ENCODE peak calls at places on chromosomes 7 and 10, in five cellular contexts. One of them, this sample, is unnamed.

GRCh38 chr10:113111900-113112853 is 162.1 kb downstream of the TCF7L2 start:
- DNase-seq in hypothalamus: no peak
- DNase-seq in tibial artery: peak; percentile 78
- DNase-seq in activated CD4-positive, alpha-beta T cell treated with anti-CD3 and anti-CD28 coated beads, Interleukin-2, amount 50 U/mL, for 1 hour: no peak
- DNase-seq in activated T-cell treated with anti-CD3 and anti-CD28 coated beads for 1 hour: no peak
- DNase-seq in this sample: peak; percentile 61

GRCh38 chr10:59654007-59654406 is 55.6 kb downstream of the SLC16A9 start:
- DNase-seq in activated CD4-positive, alpha-beta T cell treated with anti-CD3 and anti-CD28 coated beads, Interleukin-2, amount 50 U/mL, for 1 hour: no peak
- DNase-seq in tibial artery: no peak
- DNase-seq in activated T-cell treated with anti-CD3 and anti-CD28 coated beads for 1 hour: no peak
- DNase-seq in hypothalamus: no peak
- DNase-seq in this sample: no peak

GRCh38 chr7:149196151-149196704 is 882 bp downstream of the ZNF282 start:
- DNase-seq in activated CD4-positive, alpha-beta T cell treated with anti-CD3 and anti-CD28 coated beads, Interleukin-2, amount 50 U/mL, for 1 hour: no peak
- DNase-seq in activated T-cell treated with anti-CD3 and anti-CD28 coated beads for 1 hour: no peak
- DNase-seq in tibial artery: no peak
- DNase-seq in hypothalamus: no peak
- DNase-seq in this sample: no peak

GRCh38 chr7:121003986-121004685 is 15.6 kb downstream of the CPED1 start:
- DNase-seq in activated T-cell treated with anti-CD3 and anti-CD28 coated beads for 1 hour: no peak
- DNase-seq in tibial artery: no peak
- DNase-seq in activated CD4-positive, alpha-beta T cell treated with anti-CD3 and anti-CD28 coated beads, Interleukin-2, amount 50 U/mL, for 1 hour: no peak
- DNase-seq in hypothalamus: no peak
- DNase-seq in this sample: no peak

GRCh38 chr7:11538751-11539299 is 293.2 kb downstream of the THSD7A start:
- DNase-seq in hypothalamus: no peak
- DNase-seq in tibial artery: no peak
- DNase-seq in activated CD4-positive, alpha-beta T cell treated with anti-CD3 and anti-CD28 coated beads, Interleukin-2, amount 50 U/mL, for 1 hour: no peak
- DNase-seq in activated T-cell treated with anti-CD3 and anti-CD28 coated beads for 1 hour: no peak
- DNase-seq in this sample: no peak

GRCh38 chr7:80724249-80724871 is 85.9 kb downstream of the CD36 start:
- DNase-seq in activated CD4-positive, alpha-beta T cell treated with anti-CD3 and anti-CD28 coated beads, Interleukin-2, amount 50 U/mL, for 1 hour: no peak
- DNase-seq in tibial artery: no peak
- DNase-seq in activated T-cell treated with anti-CD3 and anti-CD28 coated beads for 1 hour: no peak
- DNase-seq in hypothalamus: no peak
- DNase-seq in this sample: no peak

GRCh38 chr7:84100866-84101265 is 93.7 kb downstream of the SEMA3A start:
- DNase-seq in hypothalamus: no peak
- DNase-seq in activated T-cell treated with anti-CD3 and anti-CD28 coated beads for 1 hour: no peak
- DNase-seq in tibial artery: no peak
- DNase-seq in activated CD4-positive, alpha-beta T cell treated with anti-CD3 and anti-CD28 coated beads, Interleukin-2, amount 50 U/mL, for 1 hour: no peak
- DNase-seq in this sample: no peak

GRCh38 chr10:127293640-127294039 is 97.2 kb upstream of the INSYN2A start:
- DNase-seq in tibial artery: no peak
- DNase-seq in activated CD4-positive, alpha-beta T cell treated with anti-CD3 and anti-CD28 coated beads, Interleukin-2, amount 50 U/mL, for 1 hour: peak; percentile 16
- DNase-seq in hypothalamus: no peak
- DNase-seq in activated T-cell treated with anti-CD3 and anti-CD28 coated beads for 1 hour: peak; percentile 14
- DNase-seq in this sample: no peak

GRCh38 chr7:158356454-158356853 is 231.2 kb downstream of the PTPRN2 start:
- DNase-seq in tibial artery: no peak
- DNase-seq in hypothalamus: no peak
- DNase-seq in activated T-cell treated with anti-CD3 and anti-CD28 coated beads for 1 hour: no peak
- DNase-seq in activated CD4-positive, alpha-beta T cell treated with anti-CD3 and anti-CD28 coated beads, Interleukin-2, amount 50 U/mL, for 1 hour: no peak
- DNase-seq in this sample: peak; percentile 11

GRCh38 chr7:30681262-30682130 is 760 bp downstream of the CRHR2 start:
- DNase-seq in tibial artery: no peak
- DNase-seq in hypothalamus: no peak
- DNase-seq in activated T-cell treated with anti-CD3 and anti-CD28 coated beads for 1 hour: no peak
- DNase-seq in activated CD4-positive, alpha-beta T cell treated with anti-CD3 and anti-CD28 coated beads, Interleukin-2, amount 50 U/mL, for 1 hour: no peak
- DNase-seq in this sample: no peak

GRCh38 chr10:31100176-31100575 is 68.5 kb upstream of the ZNF438 start:
- DNase-seq in activated T-cell treated with anti-CD3 and anti-CD28 coated beads for 1 hour: no peak
- DNase-seq in hypothalamus: no peak
- DNase-seq in activated CD4-positive, alpha-beta T cell treated with anti-CD3 and anti-CD28 coated beads, Interleukin-2, amount 50 U/mL, for 1 hour: no peak
- DNase-seq in tibial artery: no peak
- DNase-seq in this sample: no peak

GRCh38 chr10:130233426-130233825 is 97.2 kb downstream of the GLRX3 start:
- DNase-seq in activated T-cell treated with anti-CD3 and anti-CD28 coated beads for 1 hour: no peak
- DNase-seq in hypothalamus: no peak
- DNase-seq in activated CD4-positive, alpha-beta T cell treated with anti-CD3 and anti-CD28 coated beads, Interleukin-2, amount 50 U/mL, for 1 hour: no peak
- DNase-seq in tibial artery: no peak
- DNase-seq in this sample: no peak

GRCh38 chr7:136198168-136198567 is 221.0 kb upstream of the MTPN start:
- DNase-seq in tibial artery: no peak
- DNase-seq in activated CD4-positive, alpha-beta T cell treated with anti-CD3 and anti-CD28 coated beads, Interleukin-2, amount 50 U/mL, for 1 hour: no peak
- DNase-seq in hypothalamus: no peak
- DNase-seq in activated T-cell treated with anti-CD3 and anti-CD28 coated beads for 1 hour: no peak
- DNase-seq in this sample: no peak

GRCh38 chr10:88019753-88020152 is 156.3 kb downstream of the PTEN start:
- DNase-seq in tibial artery: no peak
- DNase-seq in hypothalamus: no peak
- DNase-seq in activated CD4-positive, alpha-beta T cell treated with anti-CD3 and anti-CD28 coated beads, Interleukin-2, amount 50 U/mL, for 1 hour: no peak
- DNase-seq in activated T-cell treated with anti-CD3 and anti-CD28 coated beads for 1 hour: no peak
- DNase-seq in this sample: no peak

GRCh38 chr10:110737886-110738634 is 93.9 kb downstream of the RBM20 start:
- DNase-seq in tibial artery: no peak
- DNase-seq in activated T-cell treated with anti-CD3 and anti-CD28 coated beads for 1 hour: no peak
- DNase-seq in activated CD4-positive, alpha-beta T cell treated with anti-CD3 and anti-CD28 coated beads, Interleukin-2, amount 50 U/mL, for 1 hour: no peak
- DNase-seq in hypothalamus: no peak
- DNase-seq in this sample: no peak

GRCh38 chr10:74910604-74911355 is 84.4 kb downstream of the KAT6B start:
- DNase-seq in activated CD4-positive, alpha-beta T cell treated with anti-CD3 and anti-CD28 coated beads, Interleukin-2, amount 50 U/mL, for 1 hour: no peak
- DNase-seq in hypothalamus: no peak
- DNase-seq in tibial artery: no peak
- DNase-seq in activated T-cell treated with anti-CD3 and anti-CD28 coated beads for 1 hour: no peak
- DNase-seq in this sample: no peak

GRCh38 chr7:110281362-110281761 is 809.6 kb upstream of the LRRN3 start:
- DNase-seq in activated T-cell treated with anti-CD3 and anti-CD28 coated beads for 1 hour: no peak
- DNase-seq in tibial artery: no peak
- DNase-seq in hypothalamus: no peak
- DNase-seq in activated CD4-positive, alpha-beta T cell treated with anti-CD3 and anti-CD28 coated beads, Interleukin-2, amount 50 U/mL, for 1 hour: no peak
- DNase-seq in this sample: no peak

GRCh38 chr7:47509571-47509970 is 72.3 kb downstream of the TNS3 start:
- DNase-seq in hypothalamus: no peak
- DNase-seq in tibial artery: peak; percentile 8
- DNase-seq in activated T-cell treated with anti-CD3 and anti-CD28 coated beads for 1 hour: no peak
- DNase-seq in activated CD4-positive, alpha-beta T cell treated with anti-CD3 and anti-CD28 coated beads, Interleukin-2, amount 50 U/mL, for 1 hour: no peak
- DNase-seq in this sample: no peak

GRCh38 chr10:80170641-80171040 is 34.7 kb downstream of the ANXA11 start:
- DNase-seq in activated CD4-positive, alpha-beta T cell treated with anti-CD3 and anti-CD28 coated beads, Interleukin-2, amount 50 U/mL, for 1 hour: no peak
- DNase-seq in tibial artery: no peak
- DNase-seq in activated T-cell treated with anti-CD3 and anti-CD28 coated beads for 1 hour: no peak
- DNase-seq in hypothalamus: no peak
- DNase-seq in this sample: no peak

GRCh38 chr7:142024547-142024946 is 28.9 kb downstream of the MGAM start:
- DNase-seq in hypothalamus: no peak
- DNase-seq in tibial artery: no peak
- DNase-seq in activated T-cell treated with anti-CD3 and anti-CD28 coated beads for 1 hour: no peak
- DNase-seq in activated CD4-positive, alpha-beta T cell treated with anti-CD3 and anti-CD28 coated beads, Interleukin-2, amount 50 U/mL, for 1 hour: no peak
- DNase-seq in this sample: no peak

GRCh38 chr7:156058248-156058647 is 246.0 kb upstream of the SHH start:
- DNase-seq in activated CD4-positive, alpha-beta T cell treated with anti-CD3 and anti-CD28 coated beads, Interleukin-2, amount 50 U/mL, for 1 hour: no peak
- DNase-seq in tibial artery: no peak
- DNase-seq in activated T-cell treated with anti-CD3 and anti-CD28 coated beads for 1 hour: no peak
- DNase-seq in hypothalamus: no peak
- DNase-seq in this sample: no peak

GRCh38 chr7:147412782-147413186 is 1177.8 kb upstream of the C7orf33 start:
- DNase-seq in hypothalamus: no peak
- DNase-seq in activated CD4-positive, alpha-beta T cell treated with anti-CD3 and anti-CD28 coated beads, Interleukin-2, amount 50 U/mL, for 1 hour: no peak
- DNase-seq in tibial artery: no peak
- DNase-seq in activated T-cell treated with anti-CD3 and anti-CD28 coated beads for 1 hour: no peak
- DNase-seq in this sample: no peak

GRCh38 chr10:21712975-21713374 is 178.9 kb downstream of the MLLT10 start:
- DNase-seq in tibial artery: no peak
- DNase-seq in activated T-cell treated with anti-CD3 and anti-CD28 coated beads for 1 hour: no peak
- DNase-seq in activated CD4-positive, alpha-beta T cell treated with anti-CD3 and anti-CD28 coated beads, Interleukin-2, amount 50 U/mL, for 1 hour: no peak
- DNase-seq in hypothalamus: no peak
- DNase-seq in this sample: no peak

GRCh38 chr10:7084255-7085005 is 326.4 kb downstream of the SFMBT2 start:
- DNase-seq in hypothalamus: no peak
- DNase-seq in activated T-cell treated with anti-CD3 and anti-CD28 coated beads for 1 hour: no peak
- DNase-seq in activated CD4-positive, alpha-beta T cell treated with anti-CD3 and anti-CD28 coated beads, Interleukin-2, amount 50 U/mL, for 1 hour: no peak
- DNase-seq in tibial artery: no peak
- DNase-seq in this sample: no peak

GRCh38 chr7:14507617-14508016 is 394.9 kb downstream of the DGKB start:
- DNase-seq in hypothalamus: no peak
- DNase-seq in activated T-cell treated with anti-CD3 and anti-CD28 coated beads for 1 hour: no peak
- DNase-seq in tibial artery: no peak
- DNase-seq in activated CD4-positive, alpha-beta T cell treated with anti-CD3 and anti-CD28 coated beads, Interleukin-2, amount 50 U/mL, for 1 hour: no peak
- DNase-seq in this sample: no peak

GRCh38 chr7:42746226-42746625 is 165.6 kb downstream of the C7orf25 start:
- DNase-seq in activated T-cell treated with anti-CD3 and anti-CD28 coated beads for 1 hour: no peak
- DNase-seq in tibial artery: no peak
- DNase-seq in hypothalamus: no peak
- DNase-seq in activated CD4-positive, alpha-beta T cell treated with anti-CD3 and anti-CD28 coated beads, Interleukin-2, amount 50 U/mL, for 1 hour: no peak
- DNase-seq in this sample: no peak

GRCh38 chr10:116926426-116926825 is 77.1 kb downstream of the ENO4 start:
- DNase-seq in activated CD4-positive, alpha-beta T cell treated with anti-CD3 and anti-CD28 coated beads, Interleukin-2, amount 50 U/mL, for 1 hour: no peak
- DNase-seq in hypothalamus: no peak
- DNase-seq in activated T-cell treated with anti-CD3 and anti-CD28 coated beads for 1 hour: no peak
- DNase-seq in tibial artery: no peak
- DNase-seq in this sample: no peak

This sample was measured in suprapubic skin.